ENCODE peak calls at places on chromosomes 11 and 22, in six cellular contexts. O, S, Q, D, K and U are unnamed samples.
A peak's percentile ranks its signal among the peaks of the same experiment; 100 is the strongest.

GRCh38 chr11:116733386-116733755 is 39.4 kb downstream of the BUD13 start:
- DNase-seq in O (no peak), S (no peak), Q (no peak), D (no peak), K (no peak), U (no peak)

GRCh38 chr11:64793271-64794160 is 9.5 kb downstream of the MAP4K2 start:
- DNase-seq in O (peak; percentile 66), S (peak; percentile 20), Q (no peak), D (no peak), K (no peak), U (no peak)

GRCh38 chr11:112157274-112157766 is 6.6 kb downstream of the IL18 start:
- DNase-seq in O (no peak), S (no peak), Q (no peak), D (no peak), K (no peak), U (no peak)

GRCh38 chr11:17745032-17745772 is 10.6 kb downstream of the KCNC1 start:
- DNase-seq in O (peak; percentile 59), S (no peak), Q (no peak), D (no peak), K (no peak), U (no peak)

GRCh38 chr11:60916669-60917206 is 2.8 kb downstream of the TMEM109 start:
- DNase-seq in O (no peak), S (no peak), Q (no peak), D (no peak), K (no peak), U (no peak)

GRCh38 chr11:107014871-107015270 is 3.4 kb downstream of the GUCY1A2 start:
- DNase-seq in O (no peak), S (no peak), Q (no peak), D (no peak), K (no peak), U (no peak)

GRCh38 chr11:17413414-17414316 is 25.2 kb upstream of the KCNJ11 start:
- DNase-seq in O (peak; percentile 40), S (no peak), Q (no peak), D (no peak), K (no peak), U (no peak)

GRCh38 chr11:68337399-68337835 is 25.0 kb downstream of the LRP5 start:
- DNase-seq in O (no peak), S (no peak), Q (no peak), D (no peak), K (no peak), U (no peak)

GRCh38 chr11:45092901-45093760 is 53.3 kb upstream of the PRDM11 start:
- DNase-seq in O (no peak), S (no peak), Q (no peak), D (peak; percentile 56), K (no peak), U (no peak)

GRCh38 chr22:21961886-21962654 is 9.4 kb upstream of the PPM1F start:
- DNase-seq in O (no peak), S (peak; percentile 92), Q (no peak), D (no peak), K (no peak), U (no peak)

GRCh38 chr22:29524440-29525191 is 28.9 kb downstream of the THOC5 start:
- DNase-seq in O (no peak), S (peak; percentile 70), Q (no peak), D (no peak), K (peak; percentile 7), U (no peak)

GRCh38 chr11:57140568-57140967 is 41.2 kb upstream of the LRRC55 start:
- DNase-seq in O (no peak), S (no peak), Q (no peak), D (no peak), K (peak; percentile 33), U (no peak)

GRCh38 chr11:120184946-120185677 is 25.7 kb upstream of the OAF start:
- DNase-seq in O (peak; percentile 76), S (peak; percentile 92), Q (peak; percentile 79), D (peak; percentile 85), K (no peak), U (no peak)

GRCh38 chr22:46663436-46664100 is 43.4 kb downstream of the GRAMD4 start:
- DNase-seq in O (no peak), S (no peak), Q (no peak), D (no peak), K (no peak), U (no peak)

GRCh38 chr22:46064236-46064965 is 85.9 kb upstream of the PPARA start:
- DNase-seq in O (peak; percentile 44), S (peak; percentile 14), Q (no peak), D (peak; percentile 79), K (no peak), U (no peak)

GRCh38 chr22:22750335-22751042 is 106.1 kb downstream of the GGTLC2 start:
- DNase-seq in O (no peak), S (no peak), Q (no peak), D (no peak), K (no peak), U (no peak)

GRCh38 chr11:112050721-112051120 is 23.1 kb downstream of the PIH1D2 start:
- DNase-seq in O (no peak), S (no peak), Q (no peak), D (no peak), K (peak; percentile 14), U (no peak)

GRCh38 chr22:49632199-49633009 is 195.3 kb downstream of the BRD1 start:
- DNase-seq in O (no peak), S (peak; percentile 45), Q (peak; percentile 56), D (no peak), K (no peak), U (no peak)

DNA sequence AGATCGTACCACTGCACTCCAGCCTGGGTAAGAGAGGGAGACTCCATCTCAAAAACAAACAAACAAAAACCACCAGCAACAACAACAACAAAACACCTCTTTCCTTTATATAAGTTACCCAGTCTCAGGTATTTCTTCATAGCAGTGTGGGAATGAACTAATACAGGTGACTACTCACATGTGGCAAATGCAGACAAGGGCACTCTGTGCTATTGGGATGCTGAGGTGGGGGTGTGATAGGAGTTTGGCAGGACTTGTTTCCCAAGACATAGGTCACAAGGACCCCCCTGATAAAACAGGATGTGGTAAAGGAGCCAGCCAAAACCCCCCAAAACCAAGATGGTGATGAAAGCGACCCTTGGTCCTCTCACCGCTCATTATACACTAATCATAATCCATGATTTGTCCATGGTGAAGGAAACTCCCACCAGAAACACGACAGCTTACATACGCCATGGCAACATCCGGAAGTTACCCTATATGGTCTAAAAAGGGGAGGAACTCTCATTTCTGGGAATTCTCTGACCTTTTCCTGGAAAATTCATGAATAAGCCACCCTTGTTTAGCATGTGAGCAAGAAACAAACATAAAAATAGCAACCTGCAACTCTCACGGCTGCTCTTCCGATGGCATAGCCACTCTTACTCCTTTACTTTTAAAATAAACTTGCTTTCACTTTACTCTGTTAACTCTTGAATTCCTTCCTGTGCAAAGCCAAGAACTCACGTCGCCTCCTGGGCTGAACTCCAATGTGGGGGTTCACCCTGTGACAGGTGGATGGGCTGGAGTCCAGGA is 18.8 kb upstream of the INCENP start:
- DNase-seq in O (no peak), S (peak; percentile 35), Q (peak; percentile 74), D (no peak), K (no peak), U (no peak)
- H3K27ac ChIP-seq in O (peak overlapping the region; percentile 99), S (peak overlapping the region; percentile 15), Q (peak overlapping the region; percentile 83), D (peak overlapping the region; percentile 67), K (no peak overlapping the region), U (peak overlapping the region; percentile 11)

DNA sequence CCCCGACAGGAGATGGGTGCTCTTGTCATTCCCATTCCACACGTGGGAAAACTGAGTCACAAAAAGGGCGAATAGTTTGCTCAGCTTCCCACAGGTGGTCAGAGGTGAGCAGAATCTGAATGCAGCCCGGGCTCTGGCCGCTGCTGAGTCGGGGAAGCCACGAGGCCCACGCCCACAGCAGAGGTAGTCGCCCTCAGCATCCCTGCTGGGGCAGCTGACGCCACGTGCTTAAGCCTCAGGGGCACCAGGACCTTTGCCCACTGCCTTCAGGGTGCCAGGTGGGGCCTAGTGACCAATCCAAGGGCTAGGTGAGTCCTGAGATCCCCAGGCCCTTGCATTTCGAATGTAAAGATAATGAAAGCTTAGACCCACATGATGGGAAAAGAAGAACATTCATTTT is 24.2 kb upstream of the ARFGAP3 start:
- DNase-seq in O (no peak), S (no peak), Q (no peak), D (no peak), K (no peak), U (no peak)
- H3K36me3 ChIP-seq in O (peaks cover 16% of the 10 kb centered on the region), S (no peaks in the 10 kb centered on the region), Q (peaks cover 97% of the 10 kb centered on the region), D (peaks cover 90% of the 10 kb centered on the region), K (no peaks in the 10 kb centered on the region), U (peaks cover 78% of the 10 kb centered on the region)

GRCh38 chr22:30555282-30556210 is 9.0 kb upstream of the SEC14L6 start:
- DNase-seq in O (peak; percentile 77), S (no peak), Q (no peak), D (no peak), K (no peak), U (no peak)
- H3K4me1 ChIP-seq in O (no peaks in the 10 kb centered on the region), S (no peaks in the 10 kb centered on the region), Q (no peaks in the 10 kb centered on the region), D (no peaks in the 10 kb centered on the region), K (no peaks in the 10 kb centered on the region), U (no peaks in the 10 kb centered on the region)

DNA sequence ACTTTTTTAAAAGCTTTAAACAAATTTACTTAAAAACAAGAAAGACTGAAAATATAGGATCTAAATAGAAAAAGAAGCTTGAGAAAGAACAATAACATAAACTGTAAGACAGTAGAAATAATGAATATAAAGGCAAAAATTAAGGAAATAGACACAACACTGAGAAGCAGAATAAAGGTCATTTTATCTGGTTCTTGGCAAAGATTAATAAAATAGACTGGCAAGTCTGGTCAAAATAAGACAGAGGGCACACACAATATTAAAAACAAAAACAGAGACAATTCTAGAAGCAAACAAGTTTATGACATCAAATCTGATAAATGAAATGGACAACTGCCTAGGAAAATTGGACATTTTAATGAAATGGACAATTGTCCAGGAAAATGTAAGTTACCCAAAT is 105.8 kb downstream of the ATG16L2 start:
- DNase-seq in O (no peak), S (no peak), Q (no peak), D (no peak), K (no peak), U (no peak)
- H3K27ac ChIP-seq in O (no peak overlapping the region), S (no peak overlapping the region), Q (no peak overlapping the region), D (no peak overlapping the region), K (no peak overlapping the region), U (no peak overlapping the region)

GRCh38 chr22:30984317-30984716 is 15.3 kb downstream of the TUG1 start:
- DNase-seq in O (no peak), S (no peak), Q (no peak), D (no peak), K (no peak), U (no peak)

GRCh38 chr22:30982501-30982900 is 13.4 kb downstream of the TUG1 start:
- DNase-seq in O (no peak), S (no peak), Q (no peak), D (no peak), K (no peak), U (no peak)

GRCh38 chr22:30979932-30980331 is 10.9 kb downstream of the TUG1 start:
- DNase-seq in O (no peak), S (no peak), Q (no peak), D (no peak), K (no peak), U (no peak)

DNA sequence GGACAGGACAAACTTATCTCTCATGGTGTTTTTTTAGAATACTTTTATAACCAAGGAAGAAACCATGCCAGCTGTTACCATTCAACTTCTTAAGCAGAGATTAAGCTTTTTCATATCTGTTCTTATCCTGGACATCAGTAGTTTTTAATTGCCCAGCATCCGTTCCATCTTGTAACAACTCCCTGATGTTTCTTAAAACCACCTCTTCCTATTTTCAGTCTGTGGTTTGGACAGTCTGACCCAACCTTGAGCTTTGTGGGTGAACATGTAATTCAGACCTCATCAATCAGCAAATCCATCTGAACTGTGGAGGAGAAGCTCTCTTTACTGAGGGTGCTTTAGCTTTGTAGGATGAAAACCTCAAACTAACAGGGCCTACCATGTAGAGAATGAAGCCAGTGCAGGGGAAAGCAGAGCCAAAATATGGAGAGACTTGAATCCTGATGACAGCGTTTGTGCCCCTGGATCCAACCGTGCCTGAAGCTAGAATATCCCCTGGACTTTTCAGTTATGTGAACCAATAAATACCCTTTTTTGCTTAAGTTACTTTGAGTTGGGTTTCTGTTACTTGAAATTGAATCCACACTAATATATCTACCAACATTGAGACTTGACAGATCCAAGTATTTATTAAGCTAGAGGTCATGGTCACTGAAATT is 9.4 kb downstream of the TUG1 start:
- DNase-seq in O (no peak), S (no peak), Q (no peak), D (no peak), K (no peak), U (no peak)
- H3K36me3 ChIP-seq in O (no peaks in the 10 kb centered on the region), S (no peaks in the 10 kb centered on the region), Q (peaks cover 22% of the 10 kb centered on the region), D (peaks cover 19% of the 10 kb centered on the region), K (peaks cover 14% of the 10 kb centered on the region), U (peaks cover 6% of the 10 kb centered on the region)